ENCODE peak calls at places on chromosome 7, in six cellular contexts. T is ELR; Z is LoVo; D is ELF-1; N is activated naive CD4-positive, alpha-beta T cell; P is mesendoderm. I is an unnamed sample.

GRCh38 chr7:106022193-106022821 is 59.2 kb downstream of the CDHR3 start:
- DNase-seq in D (peak), Z (no peak), T (no peak), P (peak), N (peak), I (no peak)

GRCh38 chr7:139799586-139799985 is 21.8 kb upstream of the HIPK2 start:
- DNase-seq in P (no peak), D (no peak), T (no peak), N (no peak), Z (no peak), I (no peak)

GRCh38 chr7:135758531-135758932 is 9.9 kb upstream of the FAM180A start:
- DNase-seq in D (peak), Z (no peak), P (peak), N (no peak), T (peak), I (no peak)

GRCh38 chr7:75072978-75073282 is 672 bp downstream of the RCC1L start:
- DNase-seq in Z (peak), D (no peak), T (no peak), P (no peak), N (no peak), I (no peak)

GRCh38 chr7:104979167-104979841 is 34.7 kb upstream of the KMT2E start:
- DNase-seq in P (peak), D (peak), Z (no peak), T (peak), N (no peak), I (no peak)

GRCh38 chr7:105673367-105674188 is 92.3 kb upstream of the EFCAB10 start:
- DNase-seq in Z (no peak), D (no peak), T (no peak), N (no peak), P (no peak), I (no peak)

GRCh38 chr7:55439627-55440026 is 74.5 kb downstream of the LANCL2 start:
- DNase-seq in T (no peak), N (no peak), D (peak), P (peak), Z (no peak), I (no peak)

GRCh38 chr7:99827040-99827778 is 604 bp upstream of the CYP3A43 start:
- DNase-seq in Z (no peak), N (no peak), D (no peak), T (no peak), P (no peak), I (no peak)

GRCh38 chr7:83648464-83649241 is at the start of gene SEMA3E:
- DNase-seq in Z (peak), N (no peak), D (peak), T (peak), P (peak), I (no peak)

GRCh38 chr7:117445206-117445605 is 17.9 kb upstream of the ASZ1 start:
- DNase-seq in D (no peak), N (no peak), T (no peak), P (peak), Z (peak), I (no peak)

I was measured in stimulated activated CD8-positive, alpha-beta memory T cell treated with anti-CD3 and anti-CD28 coated beads, Interleukin-15, amount 100 ng/mL, for 24 hours.